ENCODE peak calls at places on chromosomes 1 and 21, in six cellular contexts. I, S, Q, Z, E and J are unnamed samples. For H3K4me1, the result is how much of the 10 kb centered on the place peaks cover.

GRCh38 chr1:215375386-215375785 is 191.7 kb upstream of the KCTD3 start:
- DNase-seq in I (no peak), S (no peak), E (no peak), Q (no peak), Z (no peak), J (no peak)

GRCh38 chr1:84619383-84620093 is 45.3 kb upstream of the CTBS start:
- DNase-seq in E (peak), Q (peak), S (no peak), Z (peak), I (no peak), J (no peak)

GRCh38 chr21:18725653-18726052 is 322.1 kb upstream of the TMPRSS15 start:
- DNase-seq in S (no peak), I (no peak), Z (no peak), Q (no peak), E (no peak), J (peak)

GRCh38 chr1:54094001-54094729 is 40.8 kb downstream of the TCEANC2 start:
- DNase-seq in I (no peak), Q (no peak), E (no peak), S (no peak), Z (peak), J (no peak)

GRCh38 chr1:99820546-99820945 is 29.6 kb upstream of the AGL start:
- DNase-seq in Q (no peak), I (no peak), S (no peak), Z (no peak), E (no peak), J (no peak)

GRCh38 chr1:227094249-227094966 is 154.3 kb downstream of the COQ8A start:
- DNase-seq in Z (peak), S (no peak), Q (no peak), I (no peak), E (peak), J (no peak)

GRCh38 chr21:45215214-45215613 is 72.5 kb downstream of the POFUT2 start:
- DNase-seq in I (no peak), S (no peak), E (no peak), Q (no peak), Z (no peak), J (no peak)

GRCh38 chr1:94296018-94296417 is 58.6 kb upstream of the ARHGAP29 start:
- DNase-seq in Z (no peak), Q (no peak), I (no peak), E (no peak), S (no peak), J (no peak)

GRCh38 chr1:81466970-81467369 is 333.8 kb upstream of the ADGRL2 start:
- DNase-seq in Q (no peak), S (no peak), E (no peak), I (no peak), Z (no peak), J (no peak)

GRCh38 chr1:23530089-23530749 is 814 bp downstream of the E2F2 start:
- DNase-seq in I (peak), E (no peak), S (no peak), Z (no peak), Q (no peak), J (no peak)

GRCh38 chr21:38661296-38662223 is 144.2 kb upstream of the ETS2 start:
- DNase-seq in Z (no peak), I (no peak), Q (peak), E (no peak), S (no peak), J (no peak)

GRCh38 chr1:199226163-199226562 is 587.3 kb downstream of the PTPRC start:
- DNase-seq in S (no peak), I (no peak), Q (no peak), E (no peak), Z (no peak), J (no peak)

GRCh38 chr1:24911651-24912144 is 18.4 kb downstream of the RUNX3 start:
- DNase-seq in Q (no peak), Z (no peak), I (no peak), S (no peak), E (no peak), J (no peak)

GRCh38 chr1:162972768-162973167 is 96.4 kb upstream of the RGS4 start:
- DNase-seq in Z (no peak), E (no peak), S (no peak), Q (no peak), I (no peak), J (no peak)

GRCh38 chr1:119987689-119988088 is 81.8 kb downstream of the NOTCH2 start:
- DNase-seq in E (no peak), Z (no peak), I (no peak), S (no peak), Q (no peak), J (no peak)

GRCh38 chr21:29499229-29499628 is 200.5 kb downstream of the BACH1 start:
- DNase-seq in Q (no peak), E (no peak), S (no peak), I (no peak), Z (no peak), J (no peak)

GRCh38 chr1:226687476-226687875 is 51.6 kb downstream of the ITPKB start:
- DNase-seq in S (no peak), E (no peak), I (no peak), Q (no peak), Z (no peak), J (no peak)

GRCh38 chr1:6127587-6128163 is 52.4 kb downstream of the CHD5 start:
- DNase-seq in I (peak), Q (peak), S (peak), Z (no peak), E (peak), J (peak)

GRCh38 chr1:46467183-46467504 is 22.5 kb upstream of the DMBX1 start:
- DNase-seq in S (no peak), Q (no peak), E (no peak), Z (no peak), I (no peak), J (no peak)

GRCh38 chr1:67888707-67889106 is 55.4 kb upstream of the GNG12 start:
- DNase-seq in I (no peak), S (no peak), Q (no peak), E (no peak), Z (no peak), J (peak)

GRCh38 chr1:19734472-19734999 is 65.2 kb downstream of the TMCO4 start:
- DNase-seq in E (no peak), Q (no peak), Z (no peak), I (no peak), S (no peak), J (no peak)

GRCh38 chr21:46326110-46326703 is 2.3 kb downstream of the PCNT start:
- DNase-seq in I (no peak), Z (peak), Q (no peak), E (no peak), S (no peak), J (no peak)
- H3K9ac ChIP-seq in I (peak), Z (no peak), Q (peak), E (peak), S (no peak), J (peak)

GRCh38 chr1:180896161-180896560 is 16.5 kb upstream of the KIAA1614 start:
- DNase-seq in Z (no peak), S (no peak), I (no peak), Q (no peak), E (no peak), J (no peak)

GRCh38 chr1:180899262-180899661 is 13.4 kb upstream of the KIAA1614 start:
- DNase-seq in Z (no peak), I (no peak), E (no peak), Q (peak), S (no peak), J (no peak)

GRCh38 chr1:180893614-180894013 is 19.1 kb upstream of the KIAA1614 start:
- DNase-seq in I (no peak), E (no peak), Z (no peak), S (no peak), Q (no peak), J (no peak)

GRCh38 chr1:180901221-180901990 is 11.3 kb upstream of the KIAA1614 start:
- DNase-seq in Z (no peak), E (no peak), Q (peak), I (no peak), S (no peak), J (no peak)

GRCh38 chr1:180898441-180899219 is 14.1 kb upstream of the KIAA1614 start:
- DNase-seq in Q (peak), I (no peak), S (no peak), E (no peak), Z (no peak), J (no peak)
- TF ChIP-seq YY1 in Q (no peak), I (no peak), S (no peak), E (no peak), Z (no peak), J (no peak)

GRCh38 chr1:244835276-244836134 is at the start of gene COX20:
- DNase-seq in I (peak), E (peak), Z (peak), S (peak), Q (peak), J (peak)

GRCh38 chr1:244839656-244840055 is 4.2 kb downstream of the COX20 start:
- DNase-seq in E (no peak), Z (no peak), Q (no peak), I (no peak), S (no peak), J (no peak)

GRCh38 chr1:244836598-244836997 is 1.1 kb downstream of the COX20 start:
- DNase-seq in I (no peak), Q (no peak), Z (no peak), E (no peak), S (no peak), J (no peak)

GRCh38 chr1:244836135-244836521 is 670 bp downstream of the COX20 start:
- DNase-seq in Z (peak), Q (peak), E (no peak), I (no peak), S (no peak), J (no peak)

GRCh38 chr1:244837597-244838258 is 2.3 kb downstream of the COX20 start:
- DNase-seq in Q (no peak), E (no peak), I (no peak), S (no peak), Z (peak), J (no peak)
- H3K4me1 ChIP-seq in Q (under half), E (under half), I (under half), S (under half), Z (half or more), J (under half)

GRCh38 chr21:32252136-32252535 is 26.7 kb downstream of the MIS18A start:
- DNase-seq in I (no peak), E (no peak), Q (no peak), S (no peak), Z (no peak), J (no peak)

GRCh38 chr21:32256226-32256625 is 22.6 kb downstream of the MIS18A start:
- DNase-seq in S (no peak), Q (no peak), I (no peak), E (no peak), Z (no peak), J (no peak)

GRCh38 chr21:32249551-32250280 is 29.1 kb downstream of the MIS18A start:
- DNase-seq in S (no peak), Z (no peak), I (no peak), Q (no peak), E (no peak), J (no peak)

GRCh38 chr21:32256873-32257620 is 21.8 kb downstream of the MIS18A start:
- DNase-seq in Z (no peak), Q (peak), E (no peak), S (no peak), I (no peak), J (no peak)

GRCh38 chr21:32253215-32253641 is 25.6 kb downstream of the MIS18A start:
- DNase-seq in E (no peak), Q (peak), Z (no peak), I (no peak), S (no peak), J (no peak)
- H3K9ac ChIP-seq in E (no peak), Q (no peak), Z (no peak), I (no peak), S (no peak), J (no peak)

DNA sequence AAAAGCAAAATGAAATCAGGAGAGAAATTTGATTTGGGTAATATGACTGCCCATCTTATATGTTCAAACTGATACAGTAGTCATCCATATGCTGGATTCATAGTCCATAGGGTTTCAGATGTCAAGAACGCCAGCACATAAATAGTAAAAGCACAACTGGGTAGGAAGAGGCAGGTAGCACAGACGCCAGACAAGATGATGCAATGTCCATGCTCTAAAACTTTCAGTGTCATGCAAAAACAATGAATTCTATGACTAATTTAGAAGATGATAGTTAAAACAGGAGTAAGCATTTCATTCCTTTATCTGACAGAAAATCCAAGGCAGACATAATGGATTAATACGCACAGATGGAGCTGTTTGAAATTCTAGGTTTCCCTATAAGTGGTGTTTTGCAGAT is 140.2 kb downstream of the DSCAM start:
- DNase-seq in Z (no peak), S (no peak), Q (no peak), E (no peak), I (no peak), J (no peak)
- TF ChIP-seq YY1 in Z (no peak), S (no peak), Q (no peak), E (no peak), I (no peak), J (no peak)

GRCh38 chr1:97069312-97069711 is 347.7 kb downstream of the PTBP2 start:
- DNase-seq in Z (no peak), E (no peak), I (no peak), S (no peak), Q (no peak), J (no peak)

GRCh38 chr1:97071163-97071562 is 349.6 kb downstream of the PTBP2 start:
- DNase-seq in Z (no peak), I (no peak), Q (no peak), E (no peak), S (no peak), J (no peak)

GRCh38 chr1:97073169-97073568 is 351.6 kb downstream of the PTBP2 start:
- DNase-seq in I (no peak), Q (no peak), E (no peak), S (no peak), Z (no peak), J (no peak)

GRCh38 chr1:97066860-97067259 is 345.3 kb downstream of the PTBP2 start:
- DNase-seq in S (no peak), E (no peak), Z (no peak), I (no peak), Q (no peak), J (no peak)

GRCh38 chr1:97070366-97070765 is 348.8 kb downstream of the PTBP2 start:
- DNase-seq in S (no peak), I (no peak), Z (no peak), E (no peak), Q (no peak), J (no peak)
- H3K4me1 ChIP-seq in S (under half), I (under half), Z (under half), E (under half), Q (under half), J (under half)